ENCODE peak calls at places on chromosomes 7 and 10, in six cellular contexts. One of them, this sample, is unnamed. For H3K4me1, the result is how much of the 10 kb centered on the place peaks cover.

GRCh38 chr10:121194696-121195523 is 343.7 kb downstream of the WDR11 start:
- DNase-seq in IMR-90: no peak
- DNase-seq in transverse colon: no peak
- DNase-seq in heart left ventricle: no peak
- DNase-seq in Peyer's patch: no peak
- DNase-seq in body of pancreas: no peak
- DNase-seq in this sample: no peak

GRCh38 chr7:98591926-98592325 is 25.2 kb upstream of the NPTX2 start:
- DNase-seq in IMR-90: no peak
- DNase-seq in transverse colon: no peak
- DNase-seq in heart left ventricle: no peak
- DNase-seq in Peyer's patch: no peak
- DNase-seq in body of pancreas: no peak
- DNase-seq in this sample: no peak

GRCh38 chr10:100129424-100129823 is 47.8 kb upstream of the CPN1 start:
- DNase-seq in IMR-90: no peak
- DNase-seq in transverse colon: no peak
- DNase-seq in heart left ventricle: peak
- DNase-seq in Peyer's patch: no peak
- DNase-seq in body of pancreas: no peak
- DNase-seq in this sample: no peak

GRCh38 chr7:97015787-97016391 is 8.7 kb downstream of the DLX5 start:
- DNase-seq in IMR-90: no peak
- DNase-seq in transverse colon: no peak
- DNase-seq in heart left ventricle: no peak
- DNase-seq in Peyer's patch: no peak
- DNase-seq in body of pancreas: no peak
- DNase-seq in this sample: no peak

GRCh38 chr10:31723074-31723750 is 205.4 kb downstream of the ARHGAP12 start:
- DNase-seq in IMR-90: peak
- DNase-seq in transverse colon: no peak
- DNase-seq in heart left ventricle: no peak
- DNase-seq in Peyer's patch: no peak
- DNase-seq in body of pancreas: no peak
- DNase-seq in this sample: no peak

GRCh38 chr10:31321396-31321941 is 2.5 kb downstream of the ZEB1 start:
- DNase-seq in IMR-90: peak
- DNase-seq in transverse colon: peak
- DNase-seq in heart left ventricle: no peak
- DNase-seq in Peyer's patch: no peak
- DNase-seq in body of pancreas: no peak
- DNase-seq in this sample: no peak

GRCh38 chr10:63268139-63268797 is 135.1 kb downstream of the NRBF2 start:
- DNase-seq in IMR-90: peak
- DNase-seq in transverse colon: no peak
- DNase-seq in heart left ventricle: no peak
- DNase-seq in Peyer's patch: no peak
- DNase-seq in body of pancreas: peak
- DNase-seq in this sample: no peak

GRCh38 chr7:92924800-92925199 is 88.4 kb upstream of the CDK6 start:
- DNase-seq in IMR-90: no peak
- DNase-seq in transverse colon: no peak
- DNase-seq in heart left ventricle: no peak
- DNase-seq in Peyer's patch: no peak
- DNase-seq in body of pancreas: no peak
- DNase-seq in this sample: no peak

GRCh38 chr7:48154792-48155413 is 16.4 kb upstream of the ABCA13 start:
- DNase-seq in IMR-90: peak
- DNase-seq in transverse colon: peak
- DNase-seq in heart left ventricle: no peak
- DNase-seq in Peyer's patch: peak
- DNase-seq in body of pancreas: peak
- DNase-seq in this sample: peak

GRCh38 chr10:88971668-88972067 is 18.9 kb upstream of the FAS start:
- DNase-seq in IMR-90: peak
- DNase-seq in transverse colon: no peak
- DNase-seq in heart left ventricle: no peak
- DNase-seq in Peyer's patch: no peak
- DNase-seq in body of pancreas: no peak
- DNase-seq in this sample: no peak

GRCh38 chr10:108452483-108453060 is 1288.1 kb upstream of the SORCS1 start:
- DNase-seq in IMR-90: no peak
- DNase-seq in transverse colon: no peak
- DNase-seq in heart left ventricle: no peak
- DNase-seq in Peyer's patch: no peak
- DNase-seq in body of pancreas: no peak
- DNase-seq in this sample: no peak

GRCh38 chr7:2123916-2124315 is 108.8 kb downstream of the MAD1L1 start:
- DNase-seq in IMR-90: no peak
- DNase-seq in transverse colon: no peak
- DNase-seq in heart left ventricle: no peak
- DNase-seq in Peyer's patch: no peak
- DNase-seq in body of pancreas: no peak
- DNase-seq in this sample: no peak

GRCh38 chr10:86711957-86712708 is 43.8 kb downstream of the LDB3 start:
- DNase-seq in IMR-90: peak
- DNase-seq in transverse colon: no peak
- DNase-seq in heart left ventricle: peak
- DNase-seq in Peyer's patch: no peak
- DNase-seq in body of pancreas: no peak
- DNase-seq in this sample: peak

GRCh38 chr7:127629268-127629854 is 11.4 kb upstream of the PAX4 start:
- DNase-seq in IMR-90: no peak
- DNase-seq in transverse colon: peak
- DNase-seq in heart left ventricle: no peak
- DNase-seq in Peyer's patch: peak
- DNase-seq in body of pancreas: peak
- DNase-seq in this sample: peak

GRCh38 chr7:66265566-66265965 is 60.4 kb downstream of the TPST1 start:
- DNase-seq in IMR-90: peak
- DNase-seq in transverse colon: no peak
- DNase-seq in heart left ventricle: no peak
- DNase-seq in Peyer's patch: no peak
- DNase-seq in body of pancreas: no peak
- DNase-seq in this sample: no peak

GRCh38 chr10:11232222-11232961 is 214.7 kb downstream of the CELF2 start:
- DNase-seq in IMR-90: no peak
- DNase-seq in transverse colon: no peak
- DNase-seq in heart left ventricle: no peak
- DNase-seq in Peyer's patch: no peak
- DNase-seq in body of pancreas: no peak
- DNase-seq in this sample: no peak

GRCh38 chr7:149494738-149495368 is 2.8 kb downstream of the ZNF746 start:
- DNase-seq in IMR-90: peak
- DNase-seq in transverse colon: no peak
- DNase-seq in heart left ventricle: no peak
- DNase-seq in Peyer's patch: no peak
- DNase-seq in body of pancreas: peak
- DNase-seq in this sample: no peak

GRCh38 chr7:107355616-107356015 is 114.2 kb upstream of the GPR22 start:
- DNase-seq in IMR-90: peak
- DNase-seq in transverse colon: no peak
- DNase-seq in heart left ventricle: no peak
- DNase-seq in Peyer's patch: no peak
- DNase-seq in body of pancreas: no peak
- DNase-seq in this sample: no peak

GRCh38 chr7:46282155-46282554 is 361.1 kb upstream of the IGFBP3 start:
- DNase-seq in IMR-90: no peak
- DNase-seq in transverse colon: no peak
- DNase-seq in heart left ventricle: no peak
- DNase-seq in Peyer's patch: no peak
- DNase-seq in body of pancreas: no peak
- DNase-seq in this sample: no peak

GRCh38 chr10:133292919-133293809 is 15.5 kb downstream of the TUBGCP2 start:
- DNase-seq in IMR-90: peak
- DNase-seq in transverse colon: no peak
- DNase-seq in heart left ventricle: no peak
- DNase-seq in Peyer's patch: no peak
- DNase-seq in body of pancreas: peak
- DNase-seq in this sample: no peak

GRCh38 chr7:24831240-24831639 is 74.0 kb upstream of the GSDME start:
- DNase-seq in IMR-90: peak
- DNase-seq in transverse colon: no peak
- DNase-seq in heart left ventricle: no peak
- DNase-seq in Peyer's patch: no peak
- DNase-seq in body of pancreas: no peak
- DNase-seq in this sample: no peak

GRCh38 chr7:44261239-44261638 is 60.5 kb downstream of the YKT6 start:
- DNase-seq in IMR-90: no peak
- DNase-seq in transverse colon: no peak
- DNase-seq in heart left ventricle: no peak
- DNase-seq in Peyer's patch: no peak
- DNase-seq in body of pancreas: no peak
- DNase-seq in this sample: no peak

GRCh38 chr7:139673230-139673629 is 104.6 kb downstream of the HIPK2 start:
- DNase-seq in IMR-90: no peak
- DNase-seq in transverse colon: peak
- DNase-seq in heart left ventricle: no peak
- DNase-seq in Peyer's patch: peak
- DNase-seq in body of pancreas: peak
- DNase-seq in this sample: no peak

GRCh38 chr7:47809387-47809786 is 138.9 kb downstream of the PKD1L1 start:
- DNase-seq in IMR-90: no peak
- DNase-seq in transverse colon: no peak
- DNase-seq in heart left ventricle: no peak
- DNase-seq in Peyer's patch: no peak
- DNase-seq in body of pancreas: peak
- DNase-seq in this sample: no peak

GRCh38 chr7:29606287-29606721 is 42.7 kb downstream of the PRR15 start:
- DNase-seq in IMR-90: no peak
- DNase-seq in transverse colon: peak
- DNase-seq in heart left ventricle: no peak
- DNase-seq in Peyer's patch: peak
- DNase-seq in body of pancreas: no peak
- DNase-seq in this sample: no peak

GRCh38 chr10:30639946-30640786 is 10.6 kb upstream of the LYZL2 start:
- DNase-seq in IMR-90: peak
- DNase-seq in transverse colon: no peak
- DNase-seq in heart left ventricle: no peak
- DNase-seq in Peyer's patch: peak
- DNase-seq in body of pancreas: peak
- DNase-seq in this sample: no peak

GRCh38 chr10:21372651-21373410 is 152.7 kb downstream of the SKIDA1 start:
- DNase-seq in IMR-90: peak
- DNase-seq in transverse colon: peak
- DNase-seq in heart left ventricle: peak
- DNase-seq in Peyer's patch: peak
- DNase-seq in body of pancreas: peak
- DNase-seq in this sample: peak

GRCh38 chr7:150962743-150963399 is 15.2 kb downstream of the KCNH2 start:
- DNase-seq in IMR-90: peak
- DNase-seq in transverse colon: peak
- DNase-seq in heart left ventricle: peak
- DNase-seq in Peyer's patch: peak
- DNase-seq in body of pancreas: peak
- DNase-seq in this sample: peak
- H3K4me1 ChIP-seq in IMR-90: under half
- H3K4me1 ChIP-seq in transverse colon: under half
- H3K4me1 ChIP-seq in heart left ventricle: under half
- H3K4me1 ChIP-seq in Peyer's patch: under half
- H3K4me1 ChIP-seq in body of pancreas: under half
- H3K4me1 ChIP-seq in this sample: under half

GRCh38 chr10:71971769-71972555 is 7.8 kb downstream of the CHST3 start:
- DNase-seq in IMR-90: no peak
- DNase-seq in transverse colon: no peak
- DNase-seq in heart left ventricle: no peak
- DNase-seq in Peyer's patch: no peak
- DNase-seq in body of pancreas: no peak
- DNase-seq in this sample: no peak

GRCh38 chr10:71971311-71971731 is 7.1 kb downstream of the CHST3 start:
- DNase-seq in IMR-90: no peak
- DNase-seq in transverse colon: no peak
- DNase-seq in heart left ventricle: no peak
- DNase-seq in Peyer's patch: no peak
- DNase-seq in body of pancreas: no peak
- DNase-seq in this sample: peak

GRCh38 chr10:71970331-71970730 is 6.1 kb downstream of the CHST3 start:
- DNase-seq in IMR-90: no peak
- DNase-seq in transverse colon: no peak
- DNase-seq in heart left ventricle: no peak
- DNase-seq in Peyer's patch: no peak
- DNase-seq in body of pancreas: no peak
- DNase-seq in this sample: peak

GRCh38 chr10:71969929-71970328 is 5.7 kb downstream of the CHST3 start:
- DNase-seq in IMR-90: no peak
- DNase-seq in transverse colon: no peak
- DNase-seq in heart left ventricle: no peak
- DNase-seq in Peyer's patch: no peak
- DNase-seq in body of pancreas: no peak
- DNase-seq in this sample: no peak

DNA sequence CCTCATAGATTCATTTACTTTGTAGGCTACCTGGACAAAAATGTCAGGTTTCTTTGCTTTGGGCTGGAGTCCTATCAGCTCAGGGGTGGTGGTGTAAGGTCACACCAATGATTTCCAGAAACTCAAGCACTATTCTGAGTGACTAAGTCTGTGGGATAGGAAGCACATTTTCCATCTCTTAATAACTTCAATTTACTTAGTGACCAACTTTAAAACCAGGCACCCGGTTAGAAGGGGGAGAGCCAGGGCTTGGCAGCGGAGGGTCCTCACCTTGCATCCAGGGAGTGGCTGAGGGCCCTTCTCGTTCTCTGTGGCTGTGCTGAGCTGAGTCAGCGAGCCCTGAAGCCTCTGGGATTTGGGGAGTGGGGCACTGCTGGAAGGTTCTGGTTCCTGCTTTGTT is 6.7 kb downstream of the CHST3 start:
- DNase-seq in IMR-90: no peak
- DNase-seq in transverse colon: no peak
- DNase-seq in heart left ventricle: no peak
- DNase-seq in Peyer's patch: no peak
- DNase-seq in body of pancreas: no peak
- DNase-seq in this sample: peak
- H3K4me1 ChIP-seq in IMR-90: under half
- H3K4me1 ChIP-seq in transverse colon: under half
- H3K4me1 ChIP-seq in heart left ventricle: half or more
- H3K4me1 ChIP-seq in Peyer's patch: under half
- H3K4me1 ChIP-seq in body of pancreas: half or more
- H3K4me1 ChIP-seq in this sample: half or more

GRCh38 chr7:141312395-141312794 is 238.5 kb downstream of the TMEM178B start:
- DNase-seq in IMR-90: no peak
- DNase-seq in transverse colon: no peak
- DNase-seq in heart left ventricle: no peak
- DNase-seq in Peyer's patch: no peak
- DNase-seq in body of pancreas: no peak
- DNase-seq in this sample: no peak
- H3K4me1 ChIP-seq in IMR-90: under half
- H3K4me1 ChIP-seq in transverse colon: under half
- H3K4me1 ChIP-seq in heart left ventricle: under half
- H3K4me1 ChIP-seq in Peyer's patch: under half
- H3K4me1 ChIP-seq in body of pancreas: under half
- H3K4me1 ChIP-seq in this sample: under half

DNA sequence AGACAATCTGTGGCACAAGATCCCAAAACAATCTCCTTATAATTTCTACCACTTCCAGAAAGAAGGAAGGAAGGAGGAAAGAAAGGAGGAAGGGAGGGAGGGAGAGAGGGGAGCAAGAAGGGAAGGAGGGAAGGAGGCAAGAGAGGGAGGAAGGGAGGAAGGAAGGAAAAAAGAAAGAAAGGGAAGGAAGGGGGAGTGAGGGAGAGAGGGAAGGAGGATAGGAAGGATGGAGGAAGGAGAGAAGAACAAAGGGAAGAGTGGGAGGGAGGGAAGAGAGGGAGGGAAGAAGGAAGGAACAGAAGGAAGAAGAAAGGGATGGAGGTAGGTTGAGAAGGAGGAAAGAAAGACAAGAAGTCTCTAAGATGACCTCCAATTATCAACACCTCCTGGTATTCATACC is 185.5 kb upstream of the NFE2L3 start:
- DNase-seq in IMR-90: no peak
- DNase-seq in transverse colon: no peak
- DNase-seq in heart left ventricle: no peak
- DNase-seq in Peyer's patch: no peak
- DNase-seq in body of pancreas: no peak
- DNase-seq in this sample: no peak
- H3K4me1 ChIP-seq in IMR-90: under half
- H3K4me1 ChIP-seq in transverse colon: under half
- H3K4me1 ChIP-seq in heart left ventricle: under half
- H3K4me1 ChIP-seq in Peyer's patch: under half
- H3K4me1 ChIP-seq in body of pancreas: half or more
- H3K4me1 ChIP-seq in this sample: under half

This sample was measured in thyroid gland.